ENCODE peak calls at places on chromosomes 12 and 14, in eight cellular contexts. D is GM12892, W is transverse colon, F is A549, M is right lobe of liver, S is spleen, N is HCT116, E is K562. J is an unnamed sample.

GRCh38 chr12:65567820-65568219 is 256.5 kb upstream of the HMGA2 start:
- DNase-seq in D (no peak), W (no peak), F (no peak), M (no peak), S (no peak), N (no peak), E (no peak), J (no peak)

GRCh38 chr14:73802431-73803188 is 49.0 kb upstream of the PTGR2 start:
- DNase-seq in D (no peak), W (peak; percentile 70), F (peak; percentile 49), M (no peak), S (no peak), N (no peak), E (no peak), J (no peak)

GRCh38 chr14:72049462-72049861 is 117.2 kb downstream of the RGS6 start:
- DNase-seq in D (peak; percentile 11), W (no peak), F (no peak), M (no peak), S (no peak), N (peak; percentile 3), E (no peak), J (peak; percentile 5)

GRCh38 chr14:39704581-39704980 is 272.3 kb upstream of the FBXO33 start:
- DNase-seq in D (no peak), W (no peak), F (no peak), M (no peak), S (no peak), N (no peak), E (no peak), J (no peak)

GRCh38 chr14:105986896-105987284 is 460.5 kb downstream of the TMEM121 start:
- DNase-seq in D (no peak), W (no peak), F (no peak), M (no peak), S (no peak), N (no peak), E (no peak), J (no peak)

GRCh38 chr12:124446364-124446763 is 121.0 kb downstream of the NCOR2 start:
- DNase-seq in D (no peak), W (no peak), F (no peak), M (peak; percentile 19), S (peak; percentile 56), N (no peak), E (no peak), J (no peak)

GRCh38 chr12:109286252-109286651 is 22.8 kb downstream of the FOXN4 start:
- DNase-seq in D (no peak), W (no peak), F (no peak), M (no peak), S (no peak), N (no peak), E (no peak), J (no peak)

GRCh38 chr14:96698846-96699543 is 98.2 kb upstream of the VRK1 start:
- DNase-seq in D (peak; percentile 40), W (no peak), F (no peak), M (no peak), S (no peak), N (no peak), E (peak; percentile 47), J (no peak)

GRCh38 chr14:43541356-43541755 is 965.7 kb downstream of the FSCB start:
- DNase-seq in D (no peak), W (no peak), F (no peak), M (no peak), S (no peak), N (no peak), E (no peak), J (no peak)

GRCh38 chr12:32444895-32445294 is 45.5 kb downstream of the FGD4 start:
- DNase-seq in D (no peak), W (no peak), F (peak; percentile 83), M (no peak), S (no peak), N (peak; percentile 86), E (no peak), J (no peak)

GRCh38 chr14:57317248-57317833 is 48.6 kb downstream of the AP5M1 start:
- DNase-seq in D (peak; percentile 12), W (peak; percentile 72), F (peak; percentile 81), M (peak; percentile 62), S (peak; percentile 76), N (peak; percentile 79), E (peak; percentile 55), J (peak; percentile 24)

GRCh38 chr12:7642876-7643309 is 22.8 kb downstream of the APOBEC1 start:
- DNase-seq in D (no peak), W (no peak), F (peak; percentile 59), M (no peak), S (no peak), N (peak; percentile 22), E (no peak), J (no peak)

GRCh38 chr14:103547455-103547940 is 15.0 kb downstream of the BAG5 start:
- DNase-seq in D (no peak), W (no peak), F (no peak), M (no peak), S (no peak), N (no peak), E (no peak), J (no peak)

GRCh38 chr14:35669782-35670181 is 135.8 kb downstream of the INSM2 start:
- DNase-seq in D (no peak), W (no peak), F (peak; percentile 5), M (no peak), S (no peak), N (peak; percentile 66), E (no peak), J (no peak)

GRCh38 chr12:122026706-122027328 is 5.1 kb downstream of the BCL7A start:
- DNase-seq in D (no peak), W (no peak), F (no peak), M (no peak), S (no peak), N (no peak), E (no peak), J (no peak)
- TF ChIP-seq POLR2A in D (no peak), W (no peak), F (no peak), M (no peak), S (no peak), N (no peak), E (no peak), J (no peak)

DNA sequence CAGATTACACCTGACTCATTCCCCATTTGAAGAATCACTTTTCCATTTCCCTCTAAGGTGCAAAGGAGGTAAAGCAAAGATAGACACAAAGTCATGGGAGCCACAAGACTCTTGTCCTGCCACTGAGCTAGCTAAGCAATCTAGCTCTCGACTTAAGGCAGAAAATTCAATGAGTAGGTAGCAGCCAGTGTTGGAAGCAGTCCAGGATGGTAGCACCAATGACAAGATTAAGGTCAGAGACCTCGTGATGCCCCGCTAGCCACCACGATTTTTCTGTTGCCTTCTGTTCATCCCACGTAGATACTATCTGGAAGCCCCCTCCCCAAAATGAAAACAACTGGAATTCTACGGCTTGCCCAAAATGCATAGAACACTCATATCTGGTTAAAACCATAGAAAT is 1.4 kb downstream of the VAMP1 start:
- DNase-seq in D (no peak), W (no peak), F (no peak), M (no peak), S (no peak), N (no peak), E (no peak), J (no peak)
- TF ChIP-seq POLR2A in D (no peak), W (no peak), F (no peak), M (no peak), S (no peak), N (no peak), E (no peak), J (no peak)

GRCh38 chr14:61128382-61129167 is 147.5 kb downstream of the SLC38A6 start:
- DNase-seq in D (no peak), W (no peak), F (no peak), M (no peak), S (no peak), N (no peak), E (no peak), J (no peak)

GRCh38 chr14:61127099-61127498 is 146.1 kb downstream of the SLC38A6 start:
- DNase-seq in D (no peak), W (no peak), F (no peak), M (no peak), S (no peak), N (no peak), E (no peak), J (no peak)

GRCh38 chr14:61129168-61129745 is 148.2 kb downstream of the SLC38A6 start:
- DNase-seq in D (no peak), W (no peak), F (no peak), M (no peak), S (no peak), N (no peak), E (no peak), J (no peak)

GRCh38 chr14:61125314-61126082 is 144.5 kb downstream of the SLC38A6 start:
- DNase-seq in D (no peak), W (no peak), F (no peak), M (no peak), S (no peak), N (no peak), E (no peak), J (no peak)

GRCh38 chr14:61126083-61126962 is 145.3 kb downstream of the SLC38A6 start:
- DNase-seq in D (no peak), W (no peak), F (no peak), M (no peak), S (no peak), N (no peak), E (no peak), J (no peak)
- TF ChIP-seq POLR2A in D (no peak), W (no peak), F (no peak), M (no peak), S (no peak), N (no peak), E (no peak), J (no peak)

DNA sequence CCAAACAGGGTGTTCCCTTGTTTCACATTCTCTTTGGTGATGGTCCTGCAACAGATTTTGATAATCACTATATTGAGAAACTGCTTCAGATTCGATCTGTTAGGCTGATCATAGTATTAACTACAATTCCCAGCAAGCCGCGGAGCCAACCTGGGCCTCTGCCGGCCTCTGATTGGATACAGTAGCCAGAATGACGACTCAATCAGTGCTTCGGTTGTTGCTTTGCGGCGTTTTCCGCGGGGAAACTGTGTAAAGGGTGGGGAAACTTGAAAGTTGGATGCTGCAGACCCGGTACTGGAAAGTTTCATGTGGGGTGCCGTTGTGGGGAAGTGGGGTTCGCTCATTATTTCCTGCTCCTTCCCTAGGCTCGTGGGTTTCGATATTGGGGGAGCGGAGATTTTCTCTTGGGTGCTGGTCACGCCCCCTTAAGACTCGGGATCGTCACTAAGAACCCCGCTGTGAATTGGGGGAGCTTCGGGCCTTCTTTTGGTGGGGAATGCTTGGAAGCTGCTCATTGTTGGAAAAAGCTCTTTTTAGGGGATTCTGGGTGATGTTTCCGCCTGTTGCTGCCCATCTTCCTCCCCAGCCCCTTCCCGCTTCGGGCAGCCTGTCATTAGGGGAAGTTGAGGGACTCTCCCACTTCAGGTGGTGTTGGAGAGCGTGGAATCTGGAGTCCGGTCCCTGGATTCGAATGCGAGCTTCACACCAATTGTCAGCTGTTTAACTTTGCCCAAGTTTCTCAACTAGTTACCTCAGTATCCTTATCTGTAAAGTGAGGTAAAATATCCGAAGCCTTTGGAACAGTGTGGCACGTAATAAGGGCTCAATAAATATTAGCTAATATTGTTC is at the start of gene RAD51B:
- DNase-seq in D (peak; percentile 57), W (peak; percentile 89), F (peak; percentile 83), M (peak; percentile 86), S (peak; percentile 90), N (peak; percentile 75), E (peak; percentile 86), J (peak; percentile 35)
- TF ChIP-seq POLR2A in D (peak; percentile 58), W (no peak), F (no peak), M (no peak), S (no peak), N (no peak), E (peak; percentile 57), J (peak; percentile 32)

J was measured in GM12891.